ENCODE peak calls at places on chromosome 12, in nine cellular contexts. A is fibroblast of mammary gland; K is HT1080; D is amygdala; U is HCT116; R is NT2/D1; F is CD4-positive, alpha-beta memory T cell; O is GOT3; G is stimulated activated CD8-positive, alpha-beta memory T cell treated with anti-CD3 and anti-CD28 coated beads, Interleukin-4, amount 100 ng/mL, for 24 hours. L is an unnamed sample.

GRCh38 chr12:4274396-4274959 is 916 bp downstream of the CCND2 start:
- DNase-seq in F (peak), D (no peak), A (no peak), G (no peak), K (no peak), U (no peak), O (no peak), R (no peak), L (no peak)

GRCh38 chr12:107145397-107145796 is 52.0 kb upstream of the CRY1 start:
- DNase-seq in A (peak), G (no peak), R (no peak), U (no peak), D (no peak), F (no peak), O (no peak), K (peak), L (no peak)

GRCh38 chr12:76855266-76855665 is 23.6 kb downstream of the CSRP2 start:
- DNase-seq in F (no peak), A (peak), G (no peak), R (no peak), O (no peak), U (no peak), K (no peak), D (no peak), L (no peak)

GRCh38 chr12:108734200-108734906 is 3.0 kb upstream of the CORO1C start:
- DNase-seq in K (peak), F (no peak), O (no peak), U (peak), R (no peak), G (no peak), D (no peak), A (peak), L (peak)

GRCh38 chr12:112149596-112149995 is 24.2 kb downstream of the TRAFD1 start:
- DNase-seq in D (no peak), O (no peak), F (no peak), K (no peak), U (no peak), G (no peak), R (no peak), A (no peak), L (no peak)

GRCh38 chr12:128783129-128783574 is 40.6 kb downstream of the SLC15A4 start:
- DNase-seq in O (no peak), G (no peak), R (no peak), D (no peak), A (peak), U (no peak), K (peak), F (peak), L (no peak)

GRCh38 chr12:103956515-103957027 is 9.1 kb upstream of the TDG start:
- DNase-seq in G (peak), A (no peak), D (peak), R (no peak), F (no peak), K (no peak), O (no peak), U (no peak), L (peak)

GRCh38 chr12:114400925-114401324 is 5.0 kb downstream of the TBX5 start:
- DNase-seq in D (no peak), U (no peak), R (no peak), G (no peak), O (no peak), K (no peak), F (no peak), A (peak), L (no peak)

GRCh38 chr12:59500915-59501314 is 94.9 kb upstream of the SLC16A7 start:
- DNase-seq in D (no peak), A (no peak), G (no peak), O (no peak), R (no peak), U (no peak), F (no peak), K (no peak), L (no peak)

GRCh38 chr12:55927588-55928502 is at the start of gene PYM1:
- DNase-seq in G (peak), U (peak), D (peak), K (peak), R (peak), A (peak), O (peak), F (peak), L (peak)

GRCh38 chr12:104748790-104749189 is 209.3 kb downstream of the SLC41A2 start:
- DNase-seq in R (no peak), U (no peak), G (no peak), O (no peak), K (peak), A (peak), D (no peak), F (no peak), L (no peak)

GRCh38 chr12:82996168-82996812 is 309.6 kb downstream of the TMTC2 start:
- DNase-seq in F (no peak), K (no peak), U (no peak), R (no peak), A (no peak), G (no peak), D (no peak), O (no peak), L (no peak)

GRCh38 chr12:47312794-47313426 is 233.2 kb upstream of the AMIGO2 start:
- DNase-seq in G (no peak), A (no peak), U (no peak), K (no peak), O (no peak), R (no peak), D (no peak), F (no peak), L (no peak)